ENCODE peak calls at places on chromosomes 5 and 9, in five cellular contexts. R, J, E, V and B are unnamed samples.

GRCh38 chr9:124716795-124717194 is 54.3 kb downstream of the NR6A1 start:
- DNase-seq in V (no peak), E (no peak), R (no peak), J (no peak), B (no peak)

GRCh38 chr9:37801287-37801850 is 772 bp downstream of the DCAF10 start:
- DNase-seq in R (peak), V (peak), E (peak), J (peak), B (peak)

GRCh38 chr5:179232091-179232490 is 113.2 kb downstream of the ADAMTS2 start:
- DNase-seq in R (peak), E (no peak), J (no peak), V (peak), B (peak)

GRCh38 chr9:90842378-90842777 is 40.8 kb downstream of the SYK start:
- DNase-seq in V (no peak), E (no peak), J (no peak), R (no peak), B (no peak)

GRCh38 chr5:149803641-149804468 is 73.7 kb downstream of the PPARGC1B start:
- DNase-seq in R (no peak), V (no peak), J (no peak), E (no peak), B (no peak)

GRCh38 chr9:110183208-110184145 is 24.5 kb downstream of the C9orf152 start:
- DNase-seq in E (no peak), V (peak), R (peak), J (peak), B (peak)

GRCh38 chr9:8857330-8858249 is 1058.0 kb upstream of the DMAC1 start:
- DNase-seq in J (peak), E (peak), V (peak), R (peak), B (peak)

GRCh38 chr9:136538599-136539426 is 7.0 kb downstream of the NOTCH1 start:
- DNase-seq in V (no peak), R (no peak), J (no peak), E (peak), B (no peak)

DNA sequence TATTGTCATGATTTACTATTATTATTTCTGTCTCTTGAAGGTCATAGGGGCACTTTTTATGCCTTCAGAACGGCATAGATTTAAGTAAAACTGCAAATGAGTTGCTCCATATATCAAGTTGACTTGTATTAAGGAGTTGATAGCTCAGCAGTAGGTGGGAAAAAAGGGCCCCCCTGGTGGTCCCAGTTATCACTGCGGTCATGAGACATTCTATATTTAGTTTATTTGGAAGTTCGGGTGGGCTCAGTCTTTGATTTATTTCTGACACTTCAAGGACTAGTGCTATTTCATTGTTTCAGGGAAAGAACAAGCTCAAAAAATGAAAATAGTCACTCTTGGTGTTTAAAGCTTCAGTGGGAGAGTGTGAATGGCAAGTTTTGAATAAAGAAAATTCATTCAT is 159.3 kb downstream of the SLC24A2 start:
- DNase-seq in J (peak), R (no peak), E (no peak), V (peak), B (no peak)
- TF ChIP-seq CTCF in J (peak), R (peak), E (no peak), V (peak), B (no peak)

GRCh38 chr9:88992556-88992955 is 1.3 kb downstream of the S1PR3 start:
- DNase-seq in R (no peak), E (no peak), V (peak), J (no peak), B (no peak)
- TF ChIP-seq CTCF in R (no peak), E (no peak), V (no peak), J (no peak), B (no peak)

DNA sequence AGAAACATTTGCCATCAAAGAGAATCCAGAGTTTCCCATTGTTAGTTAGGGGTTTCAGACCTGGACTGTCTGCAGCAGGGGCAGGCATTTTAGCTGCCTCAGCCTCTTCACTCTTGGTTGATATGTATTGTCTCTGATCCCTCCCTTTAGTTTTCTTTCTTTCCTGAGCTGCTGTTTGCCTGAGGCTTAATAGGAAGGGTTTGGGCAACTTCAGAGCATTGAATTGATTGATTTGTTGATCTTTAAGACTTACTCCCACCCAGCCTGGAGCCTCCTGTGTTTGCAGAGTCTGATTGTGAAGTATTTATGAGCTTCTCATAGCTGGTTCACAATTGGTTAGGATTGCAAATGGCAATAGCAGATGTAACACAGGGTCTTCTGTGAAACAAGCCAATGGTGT is 671.8 kb upstream of the SEMA6A start:
- DNase-seq in V (no peak), R (no peak), J (no peak), E (no peak), B (no peak)
- TF ChIP-seq CTCF in V (no peak), R (no peak), J (no peak), E (no peak), B (no peak)

DNA sequence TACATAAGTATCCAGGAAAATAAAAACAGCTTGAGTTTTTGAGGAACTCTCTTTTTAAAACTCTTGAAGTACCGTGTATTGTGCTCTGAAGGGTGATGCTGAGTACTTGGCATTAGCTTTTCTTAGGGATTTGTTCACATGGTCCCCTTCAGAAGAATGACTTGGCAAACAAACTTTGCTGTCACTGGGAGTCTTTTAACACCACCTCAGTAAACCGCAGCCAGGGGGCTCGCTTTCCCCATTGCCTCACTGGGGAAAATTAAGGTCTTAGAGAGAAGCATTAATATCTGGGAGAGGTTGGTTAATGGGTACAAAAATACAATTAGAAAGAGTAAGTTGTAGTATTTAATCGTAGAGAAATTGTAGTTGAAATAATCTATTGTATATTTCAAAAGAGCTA is 105.9 kb upstream of the DAP start:
- DNase-seq in V (peak), R (no peak), J (no peak), E (no peak), B (no peak)
- TF ChIP-seq CTCF in V (peak), R (peak), J (peak), E (no peak), B (no peak)

DNA sequence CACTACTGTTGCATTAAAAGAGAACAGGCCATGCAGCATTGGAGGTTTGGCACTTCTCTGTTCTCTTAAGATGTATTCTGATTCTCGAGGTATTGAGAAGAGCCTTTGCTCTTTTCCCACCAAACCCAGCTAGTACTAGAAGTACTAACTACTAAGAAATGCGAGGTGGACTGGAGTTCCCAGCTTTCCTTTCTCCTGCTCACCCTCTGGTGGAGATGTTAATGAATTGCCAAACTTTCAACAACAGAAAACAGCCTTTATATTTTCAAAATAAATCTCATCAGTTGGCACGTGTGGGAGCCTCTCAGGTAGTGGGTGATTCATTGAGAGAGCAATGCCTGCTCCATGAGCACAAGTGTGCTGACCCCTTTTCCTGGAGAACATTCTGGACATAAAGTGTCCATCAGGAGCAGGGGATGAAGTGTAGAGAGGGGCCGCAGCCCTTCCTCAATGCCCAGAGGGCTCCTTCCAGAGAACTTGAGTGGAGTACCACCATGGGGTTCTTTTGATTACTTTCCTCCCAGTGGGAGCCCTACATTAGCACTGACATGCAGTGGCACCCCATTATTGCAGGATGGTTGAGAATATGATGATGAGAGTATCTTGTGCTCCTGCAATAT is 45.7 kb downstream of the TMEM174 start:
- DNase-seq in V (peak), E (no peak), R (no peak), J (no peak), B (no peak)
- TF ChIP-seq CTCF in V (peak), E (no peak), R (peak), J (peak), B (peak)

DNA sequence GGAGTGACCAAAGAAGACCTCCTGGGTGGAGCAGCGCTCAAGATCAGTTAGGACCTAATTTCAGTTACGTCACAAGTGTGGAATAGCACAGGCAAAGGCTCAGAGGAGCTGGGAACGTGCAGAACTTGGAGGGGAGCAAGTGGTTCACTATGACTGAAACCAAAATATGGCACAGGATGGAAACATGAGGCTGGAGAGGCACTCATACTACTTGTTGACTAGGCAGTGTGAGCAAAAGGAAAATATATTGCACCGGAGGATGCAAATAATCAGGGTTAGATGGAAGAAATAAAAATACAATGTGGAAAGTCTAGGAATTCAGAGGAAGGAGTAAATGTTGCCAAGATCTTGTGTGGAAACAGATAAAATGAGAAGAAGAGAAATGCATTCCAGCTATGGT is 148.3 kb downstream of the DCP2 start:
- DNase-seq in V (no peak), R (no peak), J (no peak), E (no peak), B (no peak)
- TF ChIP-seq CTCF in V (no peak), R (no peak), J (no peak), E (no peak), B (no peak)